ENCODE peak calls at places on chromosomes 2 and 18, in nine cellular contexts. K is H9; G is cardiac muscle cell; M is cardiac fibroblast; W is MM.1S; T is CD8-positive, alpha-beta T cell; A is stomach; P is PC-3; O is HFFc6. E is an unnamed sample.

GRCh38 chr2:232367591-232368233 is 10.8 kb upstream of the ALPP start:
- DNase-seq in K (peak), G (no peak), M (no peak), W (no peak), T (no peak), A (no peak), P (no peak), O (no peak), E (no peak)

GRCh38 chr2:173571021-173571821 is 216.5 kb downstream of the CDCA7 start:
- DNase-seq in K (no peak), G (peak), M (peak), W (no peak), T (no peak), A (no peak), P (peak), O (peak), E (peak)

GRCh38 chr2:118554616-118555015 is 292.8 kb downstream of the EN1 start:
- DNase-seq in K (no peak), G (peak), M (peak), W (no peak), T (no peak), A (no peak), P (peak), O (no peak), E (no peak)

GRCh38 chr2:68693947-68694346 is 40.7 kb upstream of the ARHGAP25 start:
- DNase-seq in K (no peak), G (no peak), M (no peak), W (no peak), T (no peak), A (no peak), P (no peak), O (no peak), E (no peak)

GRCh38 chr2:186868344-186868743 is 19.4 kb upstream of the ZSWIM2 start:
- DNase-seq in K (no peak), G (peak), M (peak), W (no peak), T (no peak), A (no peak), P (no peak), O (no peak), E (no peak)

GRCh38 chr2:34161546-34161945 is 562.4 kb upstream of the FAM98A start:
- DNase-seq in K (no peak), G (no peak), M (no peak), W (no peak), T (no peak), A (no peak), P (peak), O (no peak), E (no peak)

GRCh38 chr2:150207979-150208378 is 279.5 kb downstream of the RND3 start:
- DNase-seq in K (no peak), G (no peak), M (no peak), W (no peak), T (no peak), A (peak), P (no peak), O (no peak), E (no peak)

GRCh38 chr2:98484652-98485452 is 40.2 kb downstream of the INPP4A start:
- DNase-seq in K (no peak), G (no peak), M (no peak), W (no peak), T (no peak), A (no peak), P (peak), O (no peak), E (no peak)

GRCh38 chr2:22281033-22281432 is 1103.9 kb upstream of the KLHL29 start:
- DNase-seq in K (no peak), G (peak), M (peak), W (no peak), T (no peak), A (no peak), P (no peak), O (no peak), E (no peak)

GRCh38 chr2:136025057-136025973 is 39.9 kb upstream of the DARS1 start:
- DNase-seq in K (peak), G (peak), M (peak), W (no peak), T (no peak), A (peak), P (no peak), O (no peak), E (peak)

GRCh38 chr18:51135795-51136194 is 61.7 kb downstream of the MEX3C start:
- DNase-seq in K (peak), G (no peak), M (no peak), W (no peak), T (no peak), A (no peak), P (peak), O (no peak), E (no peak)

GRCh38 chr18:24368749-24369148 is 28.9 kb downstream of the OSBPL1A start:
- DNase-seq in K (no peak), G (no peak), M (no peak), W (no peak), T (no peak), A (no peak), P (peak), O (no peak), E (no peak)

GRCh38 chr18:13558132-13558531 is 168.2 kb downstream of the FAM210A start:
- DNase-seq in K (peak), G (peak), M (peak), W (peak), T (peak), A (no peak), P (peak), O (no peak), E (peak)

GRCh38 chr2:134722728-134723127 is 3.9 kb upstream of the TMEM163 start:
- DNase-seq in K (peak), G (no peak), M (no peak), W (no peak), T (no peak), A (no peak), P (no peak), O (no peak), E (no peak)

GRCh38 chr2:180122874-180123273 is 115.8 kb upstream of the CWC22 start:
- DNase-seq in K (no peak), G (peak), M (peak), W (no peak), T (no peak), A (no peak), P (peak), O (peak), E (no peak)

GRCh38 chr2:71858056-71858455 is 289.6 kb downstream of the CYP26B1 start:
- DNase-seq in K (peak), G (no peak), M (no peak), W (no peak), T (no peak), A (no peak), P (no peak), O (no peak), E (no peak)

GRCh38 chr2:55768991-55769390 is 75.3 kb upstream of the PNPT1 start:
- DNase-seq in K (no peak), G (no peak), M (no peak), W (no peak), T (no peak), A (no peak), P (no peak), O (no peak), E (no peak)

GRCh38 chr2:3595409-3595808 is 497 bp downstream of the COLEC11 start:
- DNase-seq in K (no peak), G (no peak), M (no peak), W (no peak), T (no peak), A (no peak), P (no peak), O (no peak), E (no peak)

GRCh38 chr2:148546270-148546669 is 98.3 kb upstream of the EPC2 start:
- DNase-seq in K (no peak), G (peak), M (peak), W (no peak), T (no peak), A (no peak), P (no peak), O (no peak), E (no peak)

GRCh38 chr2:201890447-201890846 is 84.1 kb downstream of the CDK15 start:
- DNase-seq in K (no peak), G (no peak), M (no peak), W (no peak), T (no peak), A (no peak), P (peak), O (peak), E (no peak)

GRCh38 chr2:232325324-232326273 is 53.0 kb upstream of the ALPP start:
- DNase-seq in K (peak), G (peak), M (peak), W (no peak), T (peak), A (peak), P (peak), O (peak), E (peak)

GRCh38 chr2:40797115-40797514 is 345.2 kb upstream of the SLC8A1 start:
- DNase-seq in K (no peak), G (no peak), M (peak), W (no peak), T (no peak), A (no peak), P (peak), O (no peak), E (no peak)

GRCh38 chr2:174775586-174775985 is 11.3 kb upstream of the CHRNA1 start:
- DNase-seq in K (peak), G (no peak), M (no peak), W (no peak), T (no peak), A (no peak), P (peak), O (no peak), E (no peak)

GRCh38 chr2:199851886-199852285 is 894 bp upstream of the FTCDNL1 start:
- DNase-seq in K (no peak), G (no peak), M (no peak), W (no peak), T (no peak), A (no peak), P (no peak), O (no peak), E (no peak)

GRCh38 chr2:240467659-240468299 is 32.3 kb downstream of the GPC1 start:
- DNase-seq in K (peak), G (no peak), M (no peak), W (no peak), T (no peak), A (peak), P (no peak), O (no peak), E (peak)

GRCh38 chr2:6492573-6492972 is 373.1 kb downstream of the CMPK2 start:
- DNase-seq in K (no peak), G (no peak), M (no peak), W (no peak), T (no peak), A (peak), P (no peak), O (no peak), E (no peak)

GRCh38 chr2:191857406-191857805 is 10.5 kb upstream of the CAVIN2 start:
- DNase-seq in K (no peak), G (no peak), M (no peak), W (no peak), T (no peak), A (no peak), P (peak), O (peak), E (no peak)

GRCh38 chr2:223901311-223901710 is 43.8 kb downstream of the WDFY1 start:
- DNase-seq in K (no peak), G (no peak), M (no peak), W (no peak), T (no peak), A (no peak), P (no peak), O (no peak), E (no peak)

GRCh38 chr2:205590759-205591158 is 91.5 kb upstream of the NRP2 start:
- DNase-seq in K (no peak), G (peak), M (peak), W (no peak), T (no peak), A (no peak), P (peak), O (peak), E (no peak)

GRCh38 chr18:45839415-45840395 is 14.2 kb downstream of the SIGLEC15 start:
- DNase-seq in K (peak), G (peak), M (peak), W (no peak), T (no peak), A (peak), P (peak), O (peak), E (no peak)

GRCh38 chr2:6341730-6342129 is 524.0 kb downstream of the CMPK2 start:
- DNase-seq in K (no peak), G (no peak), M (no peak), W (no peak), T (no peak), A (no peak), P (no peak), O (no peak), E (no peak)

DNA sequence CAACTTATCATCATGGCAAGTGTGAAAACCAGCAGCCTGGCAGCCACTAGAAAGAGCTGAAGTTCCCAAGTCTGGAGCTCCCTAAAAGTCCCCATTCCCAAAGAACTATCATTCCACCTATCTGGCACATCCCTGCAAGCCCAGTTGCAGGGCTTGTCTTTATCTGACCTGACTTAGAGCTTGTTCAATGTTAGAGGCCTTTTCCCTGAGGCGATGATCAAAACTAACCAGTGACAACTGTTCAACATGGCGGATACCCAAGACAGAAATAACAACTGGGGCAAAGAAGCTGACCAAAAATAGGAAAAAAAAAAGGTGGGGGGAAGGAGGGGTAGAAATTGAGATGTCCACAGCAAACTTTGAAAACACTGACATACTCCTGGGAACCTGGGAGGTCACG is 24.5 kb upstream of the RNU4ATAC start:
- DNase-seq in K (no peak), G (no peak), M (no peak), W (no peak), T (no peak), A (no peak), P (no peak), O (no peak), E (no peak)
- TF ChIP-seq CTCF in K (no peak), G (no peak), M (no peak), W (no peak), T (no peak), A (no peak), P (no peak), O (no peak), E (no peak)

GRCh38 chr18:741931-742512 is 29.6 kb upstream of the ENOSF1 start:
- DNase-seq in K (no peak), G (peak), M (peak), W (peak), T (no peak), A (no peak), P (peak), O (peak), E (peak)
- TF ChIP-seq CTCF in K (peak), G (peak), M (peak), W (peak), T (peak), A (peak), P (peak), O (peak), E (peak)

GRCh38 chr2:66574701-66575624 is 140.0 kb downstream of the MEIS1 start:
- DNase-seq in K (peak), G (peak), M (peak), W (no peak), T (no peak), A (no peak), P (peak), O (peak), E (peak)
- TF ChIP-seq CTCF in K (peak), G (peak), M (peak), W (no peak), T (no peak), A (peak), P (peak), O (peak), E (peak)

GRCh38 chr2:241722896-241723454 is 11.5 kb upstream of the D2HGDH start:
- DNase-seq in K (no peak), G (no peak), M (no peak), W (no peak), T (no peak), A (no peak), P (no peak), O (no peak), E (peak)

GRCh38 chr2:241726459-241726858 is 8.0 kb upstream of the D2HGDH start:
- DNase-seq in K (no peak), G (no peak), M (no peak), W (no peak), T (no peak), A (no peak), P (no peak), O (no peak), E (no peak)

GRCh38 chr2:241724975-241725870 is 9.2 kb upstream of the D2HGDH start:
- DNase-seq in K (no peak), G (no peak), M (no peak), W (no peak), T (no peak), A (no peak), P (no peak), O (no peak), E (no peak)

GRCh38 chr2:241721852-241722251 is 12.6 kb upstream of the D2HGDH start:
- DNase-seq in K (no peak), G (no peak), M (no peak), W (no peak), T (no peak), A (no peak), P (no peak), O (no peak), E (peak)

DNA sequence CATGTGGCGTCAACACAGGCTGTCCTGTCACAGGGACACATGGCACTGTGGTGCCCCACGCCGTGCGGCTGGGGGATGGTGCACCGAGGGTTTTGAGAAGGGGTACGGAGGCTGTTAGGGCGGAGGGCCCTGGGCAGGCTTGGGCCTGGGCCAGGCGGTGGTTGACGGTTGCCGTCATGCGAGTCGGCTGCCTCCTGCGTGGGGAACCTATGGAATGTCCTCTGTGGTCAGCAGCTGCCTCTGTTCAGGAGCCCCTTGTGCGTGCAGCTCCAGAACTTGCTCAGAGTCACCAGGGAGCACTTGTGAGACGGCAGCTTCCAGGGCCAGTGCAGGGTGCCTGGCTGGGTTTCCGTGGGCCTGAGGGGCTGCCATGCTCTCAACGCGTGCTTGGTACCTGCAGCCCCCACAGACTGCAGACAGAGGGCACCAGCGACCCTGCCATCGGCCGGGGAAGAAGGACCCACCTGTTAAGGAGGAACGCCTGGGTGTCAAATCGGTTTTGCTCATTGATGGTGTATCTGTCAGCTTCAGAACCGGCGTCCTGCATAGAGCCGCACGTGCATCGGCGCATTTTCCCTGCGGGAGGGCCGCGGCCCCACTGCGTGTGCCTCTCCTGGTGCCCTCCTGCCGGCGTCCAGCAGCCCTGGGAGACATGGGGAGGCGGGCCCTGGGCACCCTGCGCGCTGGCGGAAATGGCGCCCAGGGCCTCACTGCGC is 10.0 kb upstream of the D2HGDH start:
- DNase-seq in K (peak), G (no peak), M (no peak), W (no peak), T (no peak), A (no peak), P (peak), O (no peak), E (peak)
- TF ChIP-seq CTCF in K (peak), G (peak), M (peak), W (no peak), T (peak), A (no peak), P (peak), O (peak), E (peak)

DNA sequence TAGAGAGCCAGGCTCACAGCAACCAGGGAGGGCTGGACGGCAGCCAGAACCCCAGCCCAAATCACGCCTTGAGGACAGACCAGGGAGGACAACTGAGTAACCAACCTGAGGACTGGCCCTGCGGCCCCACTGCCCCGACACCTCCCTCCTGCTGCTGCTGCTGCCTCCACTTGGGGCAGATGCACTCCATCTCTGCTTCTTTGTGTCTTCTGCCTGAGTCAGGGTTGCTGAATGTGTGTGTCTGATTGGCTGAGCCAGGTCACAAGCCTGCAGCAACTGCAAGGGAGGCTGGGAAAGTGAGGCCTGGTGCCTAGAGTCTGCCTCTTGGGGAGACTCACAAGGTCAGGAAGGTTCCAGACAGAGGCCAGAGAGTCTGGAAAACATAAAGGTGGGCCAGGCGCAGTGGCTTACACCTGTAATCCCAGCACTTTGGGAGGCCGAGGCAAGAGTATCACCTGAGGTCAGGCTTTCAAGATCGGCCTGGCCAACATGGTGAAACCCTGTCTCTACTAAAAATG is 83.4 kb downstream of the ZFP36L2 start:
- DNase-seq in K (no peak), G (no peak), M (no peak), W (no peak), T (peak), A (no peak), P (no peak), O (no peak), E (no peak)
- TF ChIP-seq CTCF in K (peak), G (no peak), M (no peak), W (peak), T (no peak), A (no peak), P (peak), O (peak), E (no peak)

GRCh38 chr18:27750014-27750413 is 426.9 kb downstream of the CDH2 start:
- DNase-seq in K (peak), G (peak), M (peak), W (peak), T (no peak), A (peak), P (peak), O (peak), E (peak)
- TF ChIP-seq CTCF in K (peak), G (peak), M (peak), W (peak), T (no peak), A (peak), P (peak), O (peak), E (peak)